ENCODE peak calls at places on chromosomes 11 and 22, in five cellular contexts. R is WERI-Rb-1, V is fibroblast of mammary gland, M is PC-3, Z is transverse colon. G is an unnamed sample.

GRCh38 chr11:48085688-48086087 is 105.3 kb downstream of the PTPRJ start:
- DNase-seq in M (no peak), Z (no peak), R (no peak), V (no peak), G (no peak)

GRCh38 chr22:39634530-39635399 is 64.2 kb downstream of the CACNA1I start:
- DNase-seq in M (peak; percentile 94), Z (peak; percentile 49), V (peak; percentile 90), R (no peak), G (peak; percentile 26)

GRCh38 chr22:48188211-48188845 is 1425.9 kb downstream of the TBC1D22A start:
- DNase-seq in R (no peak), M (peak; percentile 15), V (no peak), Z (no peak), G (no peak)

GRCh38 chr22:38069372-38070249 is 12.4 kb downstream of the PICK1 start:
- DNase-seq in V (peak; percentile 26), Z (peak; percentile 29), M (no peak), R (peak; percentile 95), G (no peak)

GRCh38 chr11:70532066-70532440 is 133.7 kb downstream of the CTTN start:
- DNase-seq in Z (no peak), M (no peak), R (peak; percentile 0), V (no peak), G (no peak)

GRCh38 chr22:30890689-30891442 is 77.7 kb downstream of the MORC2 start:
- DNase-seq in M (peak; percentile 53), Z (peak; percentile 41), V (peak; percentile 28), R (peak; percentile 66), G (no peak)

GRCh38 chr11:57459112-57460016 is 964 bp upstream of the RTN4RL2 start:
- DNase-seq in Z (no peak), V (no peak), R (no peak), M (peak; percentile 36), G (no peak)

GRCh38 chr22:27754888-27755480 is 46.6 kb downstream of the MN1 start:
- DNase-seq in V (no peak), R (no peak), Z (no peak), M (no peak), G (no peak)

GRCh38 chr11:106706355-106706754 is 311.9 kb downstream of the GUCY1A2 start:
- DNase-seq in Z (no peak), V (peak; percentile 69), R (no peak), M (peak; percentile 95), G (peak; percentile 67)

GRCh38 chr11:122226810-122227379 is 110.9 kb upstream of the BLID start:
- DNase-seq in M (no peak), Z (no peak), R (no peak), V (peak; percentile 96), G (peak; percentile 77)

GRCh38 chr22:32649515-32650200 is 151.8 kb upstream of the TIMP3 start:
- DNase-seq in M (no peak), Z (peak; percentile 31), V (peak; percentile 89), R (no peak), G (no peak)

GRCh38 chr11:58395581-58395980 is 11.1 kb downstream of the OR5B3 start:
- DNase-seq in Z (no peak), M (peak; percentile 39), R (no peak), V (peak; percentile 32), G (peak; percentile 2)

GRCh38 chr22:43262990-43263644 is 76.2 kb upstream of the TTLL12 start:
- DNase-seq in R (no peak), M (no peak), V (no peak), Z (peak; percentile 33), G (no peak)

GRCh38 chr11:27330633-27331270 is 32.3 kb downstream of the CCDC34 start:
- DNase-seq in R (no peak), Z (no peak), M (no peak), V (no peak), G (no peak)

GRCh38 chr11:119509277-119509841 is 86.4 kb upstream of the THY1 start:
- DNase-seq in V (peak; percentile 82), M (no peak), Z (no peak), R (no peak), G (no peak)

GRCh38 chr11:133078591-133079179 is 453.6 kb downstream of the OPCML start:
- DNase-seq in Z (peak; percentile 20), M (peak; percentile 64), V (peak; percentile 37), R (peak; percentile 57), G (no peak)

GRCh38 chr22:17797721-17798559 is 23.7 kb upstream of the BID start:
- DNase-seq in V (no peak), R (no peak), Z (no peak), M (no peak), G (no peak)

GRCh38 chr22:44330188-44330726 is 17.5 kb upstream of the SHISAL1 start:
- DNase-seq in V (no peak), Z (no peak), M (no peak), R (no peak), G (no peak)
- H3K4me3 ChIP-seq in V (no peak overlapping the region), Z (peak overlapping the region; percentile 39), M (no peak overlapping the region), R (no peak overlapping the region), G (no peak overlapping the region)

GRCh38 chr22:29195118-29195963 is 10.4 kb upstream of the EMID1 start:
- DNase-seq in M (no peak), Z (no peak), V (no peak), R (no peak), G (no peak)

GRCh38 chr22:29197096-29197495 is 8.6 kb upstream of the EMID1 start:
- DNase-seq in R (no peak), Z (no peak), V (no peak), M (no peak), G (no peak)

GRCh38 chr22:29190915-29191314 is 14.8 kb upstream of the EMID1 start:
- DNase-seq in Z (no peak), M (no peak), R (no peak), V (no peak), G (no peak)

GRCh38 chr22:29195964-29196666 is 9.6 kb upstream of the EMID1 start:
- DNase-seq in M (no peak), R (no peak), V (no peak), Z (no peak), G (no peak)

GRCh38 chr22:29194269-29194668 is 11.4 kb upstream of the EMID1 start:
- DNase-seq in V (no peak), R (no peak), M (peak; percentile 10), Z (no peak), G (no peak)
- TF ChIP-seq CTCF in V (no peak), R (peak; percentile 18), M (no peak), Z (no peak), G (no peak)

GRCh38 chr22:24244144-24244787 is 616 bp downstream of the GGT5 start:
- DNase-seq in R (peak; percentile 26), Z (no peak), M (no peak), V (peak; percentile 86), G (no peak)

GRCh38 chr22:24247564-24248344 is 2.9 kb upstream of the GGT5 start:
- DNase-seq in Z (peak; percentile 81), V (peak; percentile 99), M (peak; percentile 79), R (peak; percentile 93), G (peak; percentile 83)

DNA sequence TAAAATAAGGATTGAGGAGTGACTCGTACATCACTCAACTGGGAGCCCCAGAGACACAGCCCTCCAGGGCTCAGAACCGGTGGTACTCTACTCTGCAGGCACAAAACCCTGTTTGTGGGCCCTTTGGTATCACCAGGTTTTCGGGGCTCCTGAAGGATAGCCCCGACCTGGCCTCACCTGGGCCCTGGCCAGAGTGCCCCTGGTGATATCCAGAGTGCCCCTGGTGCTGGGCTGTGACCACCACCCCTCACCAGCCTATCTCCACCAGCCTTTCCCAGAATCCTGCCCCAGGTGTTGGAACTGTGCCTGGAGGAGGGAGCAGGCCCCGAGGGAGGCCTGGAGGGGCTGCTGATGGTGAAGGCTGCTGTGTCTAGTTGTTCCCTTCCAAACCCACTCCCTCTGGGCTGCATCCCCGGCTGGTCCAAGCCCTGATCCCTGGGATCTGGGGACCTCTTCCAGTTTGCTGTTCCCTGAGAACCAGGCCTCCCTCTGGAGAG is 2.2 kb upstream of the GGT5 start:
- DNase-seq in V (peak; percentile 40), M (no peak), Z (no peak), R (no peak), G (no peak)
- H3K4me3 ChIP-seq in V (no peak overlapping the region), M (no peak overlapping the region), Z (no peak overlapping the region), R (no peak overlapping the region), G (no peak overlapping the region)

GRCh38 chr11:69110451-69110850 is 45.3 kb upstream of the SMIM38 start:
- DNase-seq in M (no peak), V (no peak), R (no peak), Z (no peak), G (no peak)

GRCh38 chr11:69108559-69108958 is 47.2 kb upstream of the SMIM38 start:
- DNase-seq in V (no peak), M (no peak), R (no peak), Z (no peak), G (no peak)

GRCh38 chr11:69107413-69107812 is 48.3 kb upstream of the SMIM38 start:
- DNase-seq in R (no peak), M (no peak), V (no peak), Z (no peak), G (no peak)

GRCh38 chr11:69108030-69108429 is 47.7 kb upstream of the SMIM38 start:
- DNase-seq in M (no peak), Z (no peak), V (no peak), R (no peak), G (no peak)

DNA sequence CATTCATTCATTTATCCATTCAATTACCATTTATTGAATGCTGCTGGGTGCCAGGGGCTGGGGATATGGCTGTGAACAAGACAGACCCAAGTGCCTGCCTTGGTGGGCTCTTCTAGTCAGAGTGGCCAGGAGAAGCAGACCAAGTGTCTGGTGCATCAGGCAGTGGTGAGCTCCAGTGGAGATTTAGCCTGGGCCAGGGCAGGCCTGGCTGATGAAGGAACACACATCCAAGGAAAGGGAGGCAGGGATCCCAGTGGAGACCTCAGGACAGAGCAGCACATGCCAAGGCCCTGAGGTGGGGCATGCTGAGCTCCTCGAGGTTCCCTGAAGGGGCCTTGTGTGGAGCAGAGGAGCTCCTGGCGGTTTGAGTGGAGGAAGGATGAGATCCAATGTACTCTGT is 46.6 kb upstream of the SMIM38 start:
- DNase-seq in R (no peak), M (no peak), Z (no peak), V (no peak), G (no peak)
- TF ChIP-seq CTCF in R (no peak), M (no peak), Z (no peak), V (no peak), G (no peak)

GRCh38 chr11:96157517-96157873 is 185.5 kb downstream of the MAML2 start:
- DNase-seq in R (no peak), Z (no peak), V (no peak), M (no peak), G (no peak)
- H3K4me3 ChIP-seq in R (no peak overlapping the region), Z (no peak overlapping the region), V (no peak overlapping the region), M (no peak overlapping the region), G (no peak overlapping the region)

GRCh38 chr22:50717709-50718351 is 20.2 kb upstream of the ACR start:
- DNase-seq in R (no peak), V (no peak), M (no peak), Z (no peak), G (no peak)
- TF ChIP-seq CTCF in R (no peak), V (no peak), M (no peak), Z (no peak), G (no peak)

GRCh38 chr11:64876226-64876750 is 2.1 kb downstream of the EHD1 start:
- DNase-seq in Z (no peak), V (no peak), R (no peak), M (no peak), G (no peak)
- H3K4me3 ChIP-seq in Z (peak overlapping the region; percentile 66), V (peak overlapping the region; percentile 95), R (no peak overlapping the region), M (peak overlapping the region; percentile 78), G (peak overlapping the region; percentile 99)

G was measured in AG04449.